ENCODE peak calls at places on chromosomes 4 and X, in four cellular contexts. One of them, this sample, is unnamed.

GRCh38 chr4:176313596-176314341 is 6.0 kb upstream of the SPCS3 start:
- DNase-seq in H1: no peak
- DNase-seq in H9: no peak
- DNase-seq in neuronal stem cell: no peak
- DNase-seq in this sample: no peak

GRCh38 chr4:11367371-11367770 is 61.3 kb downstream of the HS3ST1 start:
- DNase-seq in H1: no peak
- DNase-seq in H9: no peak
- DNase-seq in neuronal stem cell: peak
- DNase-seq in this sample: peak

GRCh38 chr4:53804719-53805118 is 213.4 kb upstream of the LNX1 start:
- DNase-seq in H9: peak
- DNase-seq in H1: peak
- DNase-seq in neuronal stem cell: no peak
- DNase-seq in this sample: no peak

GRCh38 chrX:107676559-107677378 is 48.5 kb downstream of the PRPS1 start:
- DNase-seq in H1: no peak
- DNase-seq in H9: no peak
- DNase-seq in neuronal stem cell: no peak
- DNase-seq in this sample: peak

GRCh38 chrX:136397001-136397400 is 90.7 kb upstream of the BRS3 start:
- DNase-seq in neuronal stem cell: no peak
- DNase-seq in H1: no peak
- DNase-seq in H9: no peak
- DNase-seq in this sample: peak

GRCh38 chrX:153925387-153925738 is 701 bp downstream of the ARHGAP4 start:
- DNase-seq in H9: no peak
- DNase-seq in H1: no peak
- DNase-seq in neuronal stem cell: no peak
- DNase-seq in this sample: no peak

GRCh38 chrX:50492720-50493119 is 22.1 kb upstream of the DGKK start:
- DNase-seq in H9: no peak
- DNase-seq in H1: no peak
- DNase-seq in neuronal stem cell: no peak
- DNase-seq in this sample: no peak

GRCh38 chr4:1008840-1009646 is 2.4 kb upstream of the FGFRL1 start:
- DNase-seq in H1: no peak
- DNase-seq in H9: peak
- DNase-seq in neuronal stem cell: no peak
- DNase-seq in this sample: peak

GRCh38 chr4:83362492-83363329 is 28.1 kb upstream of the HPSE start:
- DNase-seq in H9: no peak
- DNase-seq in H1: no peak
- DNase-seq in neuronal stem cell: no peak
- DNase-seq in this sample: peak

GRCh38 chrX:6299724-6300123 is 71.1 kb upstream of the NLGN4X start:
- DNase-seq in neuronal stem cell: no peak
- DNase-seq in H9: no peak
- DNase-seq in H1: no peak
- DNase-seq in this sample: no peak

GRCh38 chr4:52883707-52884669 is 21.9 kb downstream of the RASL11B start:
- DNase-seq in neuronal stem cell: no peak
- DNase-seq in H9: no peak
- DNase-seq in H1: no peak
- DNase-seq in this sample: no peak

GRCh38 chr4:104490096-104490769 is 4.5 kb downstream of the CXXC4 start:
- DNase-seq in neuronal stem cell: no peak
- DNase-seq in H1: no peak
- DNase-seq in H9: peak
- DNase-seq in this sample: no peak

GRCh38 chr4:185215261-185215660 is 5.9 kb downstream of the SNX25 start:
- DNase-seq in neuronal stem cell: no peak
- DNase-seq in H1: no peak
- DNase-seq in H9: no peak
- DNase-seq in this sample: no peak

GRCh38 chr4:185657191-185657590 is 121.9 kb upstream of the PDLIM3 start:
- DNase-seq in neuronal stem cell: peak
- DNase-seq in H1: no peak
- DNase-seq in H9: no peak
- DNase-seq in this sample: no peak

GRCh38 chrX:46628406-46629371 is 55.1 kb downstream of the CHST7 start:
- DNase-seq in neuronal stem cell: no peak
- DNase-seq in H1: no peak
- DNase-seq in H9: no peak
- DNase-seq in this sample: peak

GRCh38 chrX:53282313-53282712 is 929 bp upstream of the IQSEC2 start:
- DNase-seq in neuronal stem cell: no peak
- DNase-seq in H1: no peak
- DNase-seq in H9: no peak
- DNase-seq in this sample: no peak

GRCh38 chr4:2757426-2757825 is 1.3 kb upstream of the TNIP2 start:
- DNase-seq in H1: no peak
- DNase-seq in neuronal stem cell: no peak
- DNase-seq in H9: no peak
- DNase-seq in this sample: no peak

GRCh38 chr4:124183926-124184325 is 528.6 kb downstream of the ANKRD50 start:
- DNase-seq in neuronal stem cell: no peak
- DNase-seq in H9: no peak
- DNase-seq in H1: no peak
- DNase-seq in this sample: no peak

GRCh38 chr4:19285146-19285545 is 966.6 kb upstream of the SLIT2 start:
- DNase-seq in neuronal stem cell: no peak
- DNase-seq in H1: no peak
- DNase-seq in H9: no peak
- DNase-seq in this sample: peak

GRCh38 chrX:40866878-40867277 is 131.5 kb upstream of the MED14 start:
- DNase-seq in neuronal stem cell: no peak
- DNase-seq in H9: no peak
- DNase-seq in H1: no peak
- DNase-seq in this sample: no peak

GRCh38 chr4:54318904-54319303 is 89.8 kb downstream of the PDGFRA start:
- DNase-seq in H1: peak
- DNase-seq in H9: peak
- DNase-seq in neuronal stem cell: peak
- DNase-seq in this sample: peak

GRCh38 chrX:74179499-74179898 is 124.5 kb upstream of the ZCCHC13 start:
- DNase-seq in H9: no peak
- DNase-seq in neuronal stem cell: no peak
- DNase-seq in H1: no peak
- DNase-seq in this sample: peak

GRCh38 chrX:154300815-154301214 is 5.2 kb downstream of the TKTL1 start:
- DNase-seq in neuronal stem cell: no peak
- DNase-seq in H9: no peak
- DNase-seq in H1: no peak
- DNase-seq in this sample: no peak

GRCh38 chr4:10011277-10011676 is 10.0 kb downstream of the SLC2A9 start:
- DNase-seq in H9: no peak
- DNase-seq in neuronal stem cell: no peak
- DNase-seq in H1: no peak
- DNase-seq in this sample: no peak

GRCh38 chr4:89298788-89299152 is 8.8 kb downstream of the GPRIN3 start:
- DNase-seq in H9: no peak
- DNase-seq in neuronal stem cell: no peak
- DNase-seq in H1: no peak
- DNase-seq in this sample: peak

DNA sequence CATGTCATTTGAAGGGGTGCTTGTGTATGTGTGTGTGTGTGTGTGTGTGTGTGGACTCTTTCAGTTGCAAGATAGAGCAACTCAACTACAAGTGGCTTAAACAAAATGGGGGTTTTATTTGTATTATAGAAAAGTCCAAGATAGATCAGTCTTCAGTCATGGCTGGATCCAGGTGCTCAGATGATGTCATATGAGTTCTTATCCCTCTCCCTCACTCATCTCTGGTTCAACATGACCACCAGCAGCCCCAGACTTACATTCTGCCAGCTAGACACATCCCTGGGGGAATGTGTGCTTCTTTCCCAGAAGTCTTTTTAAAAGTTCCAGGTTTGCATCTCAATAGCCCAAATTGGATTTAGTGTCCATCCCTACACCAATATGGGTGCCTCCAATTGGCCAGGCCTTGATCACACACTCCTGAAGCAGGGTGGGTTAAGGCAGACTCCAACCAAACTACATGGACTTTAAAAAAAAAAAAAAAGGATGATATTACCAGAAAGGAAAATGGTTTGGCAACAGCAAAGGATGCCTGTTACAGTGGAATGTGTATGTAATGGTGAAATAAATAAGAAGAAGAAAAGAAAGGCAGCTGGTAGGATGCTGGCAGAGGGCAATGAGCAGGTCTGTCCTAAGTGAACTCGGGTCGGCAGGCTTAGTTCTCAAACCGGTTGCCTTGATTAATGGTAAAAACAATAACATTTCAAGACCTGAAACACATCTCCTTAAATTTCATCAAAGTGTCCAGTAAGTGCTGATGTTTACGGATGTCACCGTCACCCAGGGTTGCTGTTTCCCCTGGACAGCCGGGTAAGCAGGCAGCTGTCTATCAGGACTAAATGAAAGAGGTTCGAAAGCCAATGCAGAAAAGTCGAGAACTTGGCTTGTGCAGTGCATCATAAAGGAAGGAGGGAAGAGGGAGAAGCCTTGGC is 107.7 kb downstream of the SMIM20 start:
- DNase-seq in H9: no peak
- DNase-seq in neuronal stem cell: no peak
- DNase-seq in H1: no peak
- DNase-seq in this sample: no peak
- H2BK15ac ChIP-seq in H9: no peak
- H2BK15ac ChIP-seq in neuronal stem cell: no peak
- H2BK15ac ChIP-seq in H1: no peak
- H2BK15ac ChIP-seq in this sample: no peak

GRCh38 chr4:22179124-22179874 is 230.7 kb upstream of the KCNIP4 start:
- DNase-seq in neuronal stem cell: no peak
- DNase-seq in H1: no peak
- DNase-seq in H9: no peak
- DNase-seq in this sample: peak
- H2BK12ac ChIP-seq in neuronal stem cell: no peak
- H2BK12ac ChIP-seq in H1: no peak
- H2BK12ac ChIP-seq in H9: no peak
- H2BK12ac ChIP-seq in this sample: no peak

GRCh38 chr4:138659640-138660325 is 355.8 kb upstream of the NOCT start:
- DNase-seq in H9: peak
- DNase-seq in H1: peak
- DNase-seq in neuronal stem cell: no peak
- DNase-seq in this sample: no peak

GRCh38 chr4:138658518-138658917 is 357.1 kb upstream of the NOCT start:
- DNase-seq in H9: peak
- DNase-seq in H1: peak
- DNase-seq in neuronal stem cell: no peak
- DNase-seq in this sample: no peak

GRCh38 chr4:138659041-138659565 is 356.5 kb upstream of the NOCT start:
- DNase-seq in neuronal stem cell: no peak
- DNase-seq in H9: peak
- DNase-seq in H1: no peak
- DNase-seq in this sample: no peak

GRCh38 chr4:138650917-138651564 is 364.5 kb upstream of the NOCT start:
- DNase-seq in H9: no peak
- DNase-seq in neuronal stem cell: no peak
- DNase-seq in H1: no peak
- DNase-seq in this sample: peak

GRCh38 chr4:138655970-138656369 is 359.6 kb upstream of the NOCT start:
- DNase-seq in neuronal stem cell: no peak
- DNase-seq in H9: no peak
- DNase-seq in H1: no peak
- DNase-seq in this sample: no peak
- H2BK15ac ChIP-seq in neuronal stem cell: no peak
- H2BK15ac ChIP-seq in H9: no peak
- H2BK15ac ChIP-seq in H1: no peak
- H2BK15ac ChIP-seq in this sample: no peak

GRCh38 chrX:93695981-93696380 is 22.0 kb downstream of the FAM133A start:
- DNase-seq in neuronal stem cell: no peak
- DNase-seq in H9: no peak
- DNase-seq in H1: no peak
- DNase-seq in this sample: no peak
- H2BK12ac ChIP-seq in neuronal stem cell: no peak
- H2BK12ac ChIP-seq in H9: no peak
- H2BK12ac ChIP-seq in H1: no peak
- H2BK12ac ChIP-seq in this sample: no peak

GRCh38 chr4:151015458-151016344 is 617 bp upstream of the LRBA start:
- DNase-seq in H1: peak
- DNase-seq in neuronal stem cell: peak
- DNase-seq in H9: peak
- DNase-seq in this sample: peak
- H2BK15ac ChIP-seq in H1: peak
- H2BK15ac ChIP-seq in neuronal stem cell: no peak
- H2BK15ac ChIP-seq in H9: no peak
- H2BK15ac ChIP-seq in this sample: peak

This sample was measured in mesenchymal stem cell.